ENCODE peak calls at places on chromosome 14, in eight cellular contexts. S is stimulated activated CD4-positive, alpha-beta T cell treated with anti-CD3 and anti-CD28 coated beads, Interleukin-4, amount 100 ng/mL, for 24 hours; L is adipocyte; T is upper lobe of right lung; Y is HFFc6; V is dermis microvascular lymphatic vessel endothelial cell; C is putamen; H is islet precursor cell. U is an unnamed sample.

GRCh38 chr14:68391292-68392014 is 401.4 kb downstream of the ZFP36L1 start:
- DNase-seq in S (no peak), L (peak; percentile 84), T (no peak), Y (peak; percentile 44), V (peak; percentile 84), C (no peak), H (no peak), U (no peak)

GRCh38 chr14:98692832-98693231 is 579.2 kb downstream of the BCL11B start:
- DNase-seq in S (peak; percentile 9), L (no peak), T (no peak), Y (no peak), V (no peak), C (no peak), H (no peak), U (no peak)

GRCh38 chr14:31307618-31308017 is 100.0 kb upstream of the HECTD1 start:
- DNase-seq in S (no peak), L (no peak), T (no peak), Y (no peak), V (no peak), C (no peak), H (no peak), U (no peak)

GRCh38 chr14:95318399-95318834 is 1.3 kb downstream of the CLMN start:
- DNase-seq in S (no peak), L (no peak), T (no peak), Y (no peak), V (no peak), C (no peak), H (no peak), U (no peak)

GRCh38 chr14:98835051-98835824 is 436.8 kb downstream of the BCL11B start:
- DNase-seq in S (no peak), L (no peak), T (no peak), Y (no peak), V (no peak), C (no peak), H (no peak), U (no peak)

GRCh38 chr14:65791551-65791981 is 379.0 kb downstream of the FUT8 start:
- DNase-seq in S (no peak), L (peak; percentile 2), T (no peak), Y (peak; percentile 74), V (peak; percentile 28), C (no peak), H (peak; percentile 64), U (no peak)

GRCh38 chr14:34426313-34427295 is 35.4 kb downstream of the SPTSSA start:
- DNase-seq in S (no peak), L (no peak), T (no peak), Y (no peak), V (no peak), C (no peak), H (no peak), U (no peak)

GRCh38 chr14:21987937-21988336 is 314.3 kb upstream of the OR4E1 start:
- DNase-seq in S (peak; percentile 39), L (peak; percentile 4), T (no peak), Y (no peak), V (peak; percentile 27), C (no peak), H (peak; percentile 59), U (no peak)

GRCh38 chr14:92651106-92651792 is 97.2 kb downstream of the LGMN start:
- DNase-seq in S (peak; percentile 83), L (no peak), T (peak; percentile 86), Y (no peak), V (no peak), C (peak; percentile 27), H (peak; percentile 45), U (no peak)

GRCh38 chr14:58026219-58026618 is 125.8 kb downstream of the ARMH4 start:
- DNase-seq in S (no peak), L (no peak), T (no peak), Y (no peak), V (no peak), C (no peak), H (no peak), U (no peak)

GRCh38 chr14:52048641-52049204 is 20.1 kb downstream of the NID2 start:
- DNase-seq in S (no peak), L (no peak), T (no peak), Y (no peak), V (no peak), C (no peak), H (no peak), U (no peak)

GRCh38 chr14:20610002-20610765 is 19.0 kb upstream of the RNASE12 start:
- DNase-seq in S (peak; percentile 83), L (peak; percentile 80), T (peak; percentile 86), Y (peak; percentile 91), V (peak; percentile 58), C (peak; percentile 72), H (peak; percentile 89), U (peak; percentile 66)

GRCh38 chr14:99632410-99633035 is 12.4 kb upstream of the HHIPL1 start:
- DNase-seq in S (no peak), L (no peak), T (no peak), Y (no peak), V (no peak), C (no peak), H (peak; percentile 38), U (no peak)

GRCh38 chr14:89402363-89402762 is 14.7 kb downstream of the FOXN3 start:
- DNase-seq in S (no peak), L (no peak), T (no peak), Y (no peak), V (no peak), C (no peak), H (no peak), U (no peak)

GRCh38 chr14:65421201-65421981 is 8.9 kb downstream of the FUT8 start:
- DNase-seq in S (no peak), L (peak; percentile 78), T (no peak), Y (peak; percentile 84), V (no peak), C (no peak), H (peak; percentile 61), U (no peak)

GRCh38 chr14:85439696-85440328 is 90.1 kb upstream of the FLRT2 start:
- DNase-seq in S (no peak), L (peak; percentile 36), T (no peak), Y (peak; percentile 26), V (no peak), C (no peak), H (peak; percentile 67), U (no peak)

GRCh38 chr14:44701563-44702263 is 194.6 kb upstream of the FSCB start:
- DNase-seq in S (no peak), L (no peak), T (no peak), Y (no peak), V (no peak), C (no peak), H (peak; percentile 77), U (no peak)

GRCh38 chr14:53569471-53569870 is 387.2 kb downstream of the BMP4 start:
- DNase-seq in S (no peak), L (no peak), T (no peak), Y (no peak), V (no peak), C (no peak), H (no peak), U (no peak)

GRCh38 chr14:51792819-51793218 is 67.6 kb upstream of the GNG2 start:
- DNase-seq in S (no peak), L (peak; percentile 75), T (no peak), Y (no peak), V (no peak), C (no peak), H (no peak), U (no peak)

GRCh38 chr14:22226381-22226780 is 362.6 kb downstream of the DAD1 start:
- DNase-seq in S (peak; percentile 3), L (no peak), T (no peak), Y (peak; percentile 18), V (no peak), C (no peak), H (no peak), U (no peak)

GRCh38 chr14:68426661-68427549 is 366.0 kb downstream of the ZFP36L1 start:
- DNase-seq in S (no peak), L (no peak), T (no peak), Y (no peak), V (no peak), C (no peak), H (no peak), U (no peak)

GRCh38 chr14:68637106-68638021 is 155.5 kb downstream of the ZFP36L1 start:
- DNase-seq in S (no peak), L (no peak), T (peak; percentile 50), Y (peak; percentile 12), V (no peak), C (peak; percentile 64), H (peak; percentile 54), U (no peak)